ENCODE peak calls at places on chromosomes 1 and 21, in four cellular contexts. O, P, V and E are unnamed samples.

GRCh38 chr1:182611787-182612186 is 7.6 kb upstream of the RGS16 start:
- DNase-seq in V (no peak), P (no peak), O (no peak), E (no peak)

GRCh38 chr1:179369751-179370341 is 4.1 kb downstream of the AXDND1 start:
- DNase-seq in O (no peak), V (peak), P (no peak), E (no peak)

GRCh38 chr1:115781343-115781742 is 12.8 kb upstream of the CASQ2 start:
- DNase-seq in V (no peak), P (no peak), O (no peak), E (no peak)

GRCh38 chr1:174795806-174796205 is 203.9 kb upstream of the CACYBP start:
- DNase-seq in O (no peak), V (peak), P (no peak), E (no peak)

GRCh38 chr1:67832737-67833594 is at the start of gene GNG12:
- DNase-seq in V (peak), P (peak), O (peak), E (peak)

GRCh38 chr1:43982798-43983197 is 3.8 kb downstream of the B4GALT2 start:
- DNase-seq in O (no peak), V (no peak), P (no peak), E (no peak)

GRCh38 chr1:223298706-223299105 is 65.3 kb downstream of the SUSD4 start:
- DNase-seq in P (no peak), O (no peak), V (peak), E (no peak)

GRCh38 chr1:183655562-183656075 is 2.5 kb upstream of the APOBEC4 start:
- DNase-seq in V (peak), O (peak), P (peak), E (peak)

GRCh38 chr1:34983700-34984355 is 1.3 kb downstream of the TMEM35B start:
- DNase-seq in V (peak), O (no peak), P (no peak), E (no peak)

GRCh38 chr1:16420719-16421118 is 16.5 kb downstream of the SPATA21 start:
- DNase-seq in P (no peak), V (no peak), O (no peak), E (no peak)

GRCh38 chr1:20233866-20234265 is 47.5 kb upstream of the PLA2G2C start:
- DNase-seq in O (no peak), P (peak), V (no peak), E (no peak)

GRCh38 chr1:47231314-47232186 is 475 bp downstream of the TAL1 start:
- DNase-seq in V (peak), P (no peak), O (peak), E (peak)

GRCh38 chr1:61322769-61323168 is 240.4 kb downstream of the NFIA start:
- DNase-seq in V (no peak), O (no peak), P (no peak), E (no peak)

GRCh38 chr1:87787551-87787950 is 458.9 kb downstream of the LMO4 start:
- DNase-seq in O (no peak), P (no peak), V (peak), E (no peak)

GRCh38 chr1:52127181-52128175 is 14.4 kb upstream of the ZFYVE9 start:
- DNase-seq in P (no peak), V (peak), O (peak), E (no peak)

GRCh38 chr1:201409440-201409839 is 10.3 kb upstream of the LAD1 start:
- DNase-seq in P (no peak), O (no peak), V (peak), E (no peak)

GRCh38 chr1:9737057-9737456 is 85.5 kb downstream of the PIK3CD start:
- DNase-seq in V (no peak), P (no peak), O (no peak), E (no peak)

GRCh38 chr1:170978371-170978900 is 43.1 kb downstream of the MROH9 start:
- DNase-seq in V (no peak), O (no peak), P (no peak), E (no peak)

GRCh38 chr1:119885903-119886783 is 10.2 kb downstream of the ADAM30 start:
- DNase-seq in P (no peak), V (peak), O (peak), E (no peak)

GRCh38 chr1:162633327-162633762 is 1.1 kb downstream of the DDR2 start:
- DNase-seq in O (no peak), P (no peak), V (peak), E (no peak)

GRCh38 chr1:116673935-116674630 is 6.5 kb upstream of the IGSF3 start:
- DNase-seq in V (no peak), P (no peak), O (no peak), E (no peak)

GRCh38 chr1:234933475-234933874 is 195.2 kb downstream of the TOMM20 start:
- DNase-seq in V (peak), P (no peak), O (no peak), E (no peak)

GRCh38 chr1:54297596-54298283 is 97.8 kb downstream of the MRPL37 start:
- DNase-seq in P (peak), O (no peak), V (no peak), E (peak)

GRCh38 chr1:33036051-33036525 is 595 bp downstream of the AK2 start:
- DNase-seq in P (no peak), V (peak), O (no peak), E (no peak)

GRCh38 chr21:14520535-14520934 is 25.6 kb downstream of the SAMSN1 start:
- DNase-seq in V (no peak), O (no peak), P (no peak), E (no peak)

DNA sequence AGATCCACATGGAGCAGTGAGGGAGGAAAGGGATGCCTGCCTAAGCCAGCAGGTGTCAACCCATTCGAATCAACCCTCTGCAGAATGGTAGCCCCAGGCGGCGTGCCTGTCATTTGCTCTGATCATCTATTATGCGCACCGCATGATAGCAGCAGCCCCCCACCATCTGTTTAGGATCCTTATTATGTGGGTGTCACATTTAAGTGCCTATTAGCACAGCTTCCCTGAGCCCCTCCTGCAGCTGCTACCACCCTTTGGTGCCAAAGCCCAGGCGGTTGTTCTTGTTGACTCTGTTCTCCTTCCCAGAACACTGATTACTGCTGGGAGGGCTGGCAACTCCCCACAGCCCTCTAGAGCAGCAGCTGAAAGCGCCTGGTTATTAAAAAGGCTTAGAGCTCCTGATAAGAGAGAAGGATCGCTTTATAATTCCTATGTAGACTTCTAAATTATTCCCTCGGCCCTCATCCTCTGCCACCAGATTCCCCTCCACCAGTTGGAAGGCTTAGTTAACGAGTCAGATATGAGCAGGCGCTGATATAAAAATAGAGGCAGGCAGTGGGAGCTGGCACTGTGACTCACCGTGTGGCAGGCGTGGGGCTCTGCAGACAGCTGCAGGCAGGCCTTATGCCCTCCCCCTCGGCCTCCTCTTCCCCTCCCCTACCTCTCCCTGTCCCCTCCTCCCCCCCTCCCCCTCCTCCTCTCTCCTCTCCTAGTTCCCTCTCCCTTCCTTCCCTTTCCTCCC is 23.0 kb downstream of the ACTA1 start:
- DNase-seq in V (peak), O (peak), P (peak), E (peak)
- H3K27ac ChIP-seq in V (no peak), O (peak), P (peak), E (peak)

GRCh38 chr1:241520080-241520465 is 518 bp upstream of the FH start:
- DNase-seq in V (no peak), P (no peak), O (no peak), E (no peak)
- H3K27ac ChIP-seq in V (no peak), P (no peak), O (peak), E (peak)

GRCh38 chr1:154857441-154858215 is 12.5 kb downstream of the KCNN3 start:
- DNase-seq in O (no peak), V (no peak), P (no peak), E (no peak)
- H3K27ac ChIP-seq in O (no peak), V (no peak), P (no peak), E (no peak)

DNA sequence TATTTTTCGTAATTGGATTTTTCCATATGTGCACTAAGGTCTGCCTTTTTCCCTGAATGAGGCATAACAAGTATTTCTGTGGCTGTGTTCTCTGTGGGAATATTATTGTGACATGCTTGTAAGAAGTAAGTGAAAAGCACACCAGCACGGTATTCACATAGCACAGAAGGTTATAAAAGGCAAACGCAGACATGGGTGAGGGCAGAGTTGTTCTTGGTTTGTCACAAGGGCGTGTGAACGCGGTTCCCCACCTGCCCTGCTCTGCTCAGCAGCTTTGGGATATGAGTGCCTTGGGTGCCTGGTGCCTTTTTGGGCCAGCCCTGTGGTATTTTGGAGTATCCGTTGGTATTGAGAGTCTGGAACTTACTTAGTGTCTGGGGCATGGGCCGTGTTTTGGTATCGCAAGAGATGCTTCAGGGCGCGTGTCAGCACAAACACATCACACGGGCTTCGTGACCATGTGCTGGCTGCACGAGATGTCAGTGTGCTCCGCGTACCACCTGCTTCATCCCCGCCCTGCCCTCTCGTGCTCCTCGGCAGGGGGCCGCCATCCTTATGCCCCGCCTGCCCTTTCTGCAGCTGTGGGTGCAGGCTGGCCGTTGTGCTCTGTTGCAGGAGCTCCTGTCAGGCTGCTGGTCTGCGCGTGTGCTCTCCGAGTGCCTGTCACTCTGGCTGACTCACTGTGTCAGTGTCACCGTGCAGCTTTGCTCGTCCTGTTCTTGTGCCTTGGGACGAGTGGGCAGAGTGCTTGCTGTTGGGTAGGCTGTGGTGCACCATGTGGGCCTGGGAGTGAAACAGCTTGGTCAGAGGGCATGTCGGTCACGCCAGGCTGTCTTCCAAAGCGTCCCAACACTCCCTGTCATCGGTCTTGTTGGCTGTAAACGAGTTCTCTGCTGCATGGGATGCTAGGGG is 15.0 kb downstream of the SKI start:
- DNase-seq in O (peak), P (no peak), V (no peak), E (no peak)
- H3K27ac ChIP-seq in O (peak), P (no peak), V (no peak), E (peak)

DNA sequence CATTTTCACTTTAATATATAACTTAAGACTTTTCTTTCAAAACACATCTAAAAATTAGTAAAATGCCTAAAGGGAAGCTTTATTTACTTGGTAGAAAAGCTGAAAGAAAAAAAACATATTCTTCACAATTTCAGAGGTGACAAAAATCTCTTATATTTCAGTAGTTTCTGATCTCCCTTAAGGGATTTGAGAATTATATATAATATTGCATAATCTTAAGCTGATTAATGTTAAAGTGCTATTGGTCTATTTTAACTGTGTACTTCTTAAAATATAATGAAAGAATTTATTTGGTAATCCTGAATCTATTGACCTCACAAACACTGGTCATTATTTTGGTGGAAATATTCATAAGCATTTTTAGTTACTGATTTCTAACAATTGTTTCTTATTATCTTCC is 1.2 kb upstream of the VPS45 start:
- DNase-seq in P (no peak), O (no peak), V (no peak), E (no peak)
- H3K27ac ChIP-seq in P (peak), O (peak), V (peak), E (peak)

DNA sequence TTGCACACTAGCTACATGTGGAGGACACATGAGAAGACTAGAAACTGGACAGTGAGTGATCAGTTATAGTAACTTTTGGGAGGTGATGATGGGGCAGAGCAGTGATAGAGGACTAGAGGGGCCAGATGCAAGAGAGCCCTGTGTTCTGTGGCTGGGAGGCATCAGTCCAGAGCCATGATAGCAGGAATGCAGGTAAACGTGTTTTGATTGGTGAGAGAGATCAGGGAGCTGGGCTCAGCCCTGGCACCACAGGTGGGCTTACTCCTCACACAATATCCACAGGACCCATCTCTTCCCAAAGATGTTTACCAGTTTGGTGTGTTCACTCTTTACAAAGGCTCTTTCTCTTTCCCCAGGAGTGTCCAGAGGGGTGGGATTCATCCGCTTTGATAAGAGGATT is 86.5 kb downstream of the ELAVL4 start:
- DNase-seq in V (no peak), O (no peak), P (no peak), E (no peak)
- H3K27ac ChIP-seq in V (no peak), O (no peak), P (no peak), E (no peak)